ENCODE peak calls at places on chromosomes 16 and 17, in nine cellular contexts. Y, U, E, V, J, F, H, R and Z are unnamed samples.

GRCh38 chr17:42685831-42686230 is 3.5 kb downstream of the CNTNAP1 start:
- DNase-seq in H (no peak), U (no peak), V (no peak), E (no peak), F (no peak), R (no peak), J (no peak), Y (no peak), Z (no peak)

GRCh38 chr17:4229627-4230026 is 34.2 kb downstream of the ANKFY1 start:
- DNase-seq in J (peak), F (no peak), H (peak), R (no peak), V (no peak), U (peak), Y (peak), E (peak), Z (peak)

GRCh38 chr16:88498576-88499208 is 45.6 kb downstream of the ZFPM1 start:
- DNase-seq in E (no peak), V (no peak), R (no peak), J (no peak), H (no peak), U (no peak), F (no peak), Y (no peak), Z (no peak)

GRCh38 chr16:19963306-19963705 is 78.7 kb upstream of the GPRC5B start:
- DNase-seq in H (no peak), Y (no peak), E (no peak), U (no peak), R (no peak), J (no peak), F (no peak), V (no peak), Z (no peak)

GRCh38 chr16:11181889-11182279 is 74.1 kb downstream of the SOCS1 start:
- DNase-seq in J (no peak), E (no peak), H (no peak), V (no peak), U (no peak), F (peak), Y (no peak), R (no peak), Z (no peak)

GRCh38 chr17:6752068-6752909 is 3.6 kb upstream of the XAF1 start:
- DNase-seq in V (peak), E (peak), J (peak), Y (peak), U (peak), F (no peak), H (peak), R (no peak), Z (peak)

GRCh38 chr17:83079340-83079747 is at the start of gene METRNL:
- DNase-seq in H (peak), Y (no peak), E (peak), R (peak), V (no peak), F (peak), J (peak), U (no peak), Z (peak)

GRCh38 chr16:80806957-80807356 is 2.6 kb upstream of the CDYL2 start:
- DNase-seq in H (no peak), Y (peak), R (no peak), E (peak), J (peak), V (peak), F (peak), U (peak), Z (no peak)

GRCh38 chr16:10182186-10182683 is at the start of gene GRIN2A:
- DNase-seq in H (no peak), Y (no peak), F (no peak), V (no peak), E (no peak), J (no peak), U (no peak), R (no peak), Z (no peak)

GRCh38 chr17:17849863-17850373 is 13.1 kb upstream of the SREBF1 start:
- DNase-seq in Y (no peak), F (peak), J (peak), V (no peak), R (peak), H (no peak), E (peak), U (no peak), Z (no peak)

GRCh38 chr16:89413811-89414585 is 76.4 kb downstream of the ANKRD11 start:
- DNase-seq in R (no peak), E (no peak), H (no peak), U (no peak), F (no peak), Y (no peak), J (no peak), V (no peak), Z (no peak)

GRCh38 chr16:49463529-49463928 is 89.9 kb downstream of the C16orf78 start:
- DNase-seq in F (peak), H (no peak), E (no peak), U (no peak), Y (no peak), R (peak), J (no peak), V (no peak), Z (no peak)

GRCh38 chr16:9033125-9033830 is 58.2 kb upstream of the HAPSTR1 start:
- DNase-seq in Y (no peak), H (peak), F (no peak), J (peak), E (no peak), V (no peak), U (no peak), R (no peak), Z (no peak)

GRCh38 chr17:8799001-8799850 is at the start of gene MFSD6L:
- DNase-seq in V (no peak), J (no peak), U (no peak), H (peak), F (no peak), E (no peak), R (no peak), Y (no peak), Z (no peak)

GRCh38 chr16:66357523-66357928 is 9.0 kb upstream of the CDH5 start:
- DNase-seq in E (peak), Y (peak), J (peak), F (no peak), V (peak), R (no peak), H (peak), U (peak), Z (peak)

GRCh38 chr16:12646490-12647274 is 157.0 kb downstream of the CPPED1 start:
- DNase-seq in H (no peak), E (peak), R (no peak), U (no peak), Y (peak), V (no peak), F (peak), J (peak), Z (no peak)

GRCh38 chr17:8339540-8339939 is at the start of gene ODF4:
- DNase-seq in H (no peak), Y (no peak), R (no peak), E (no peak), J (no peak), V (no peak), F (no peak), U (no peak), Z (no peak)